ENCODE peak calls at places on chromosome 1, in six cellular contexts. One of them, this sample, is unnamed.

GRCh38 chr1:8330271-8331125 is 12.6 kb downstream of the SLC45A1 start:
- DNase-seq in A549: no peak
- DNase-seq in fibroblast of lung: no peak
- DNase-seq in GM12864: no peak
- DNase-seq in SJSA1: no peak
- DNase-seq in NT2/D1: no peak
- DNase-seq in this sample: no peak

GRCh38 chr1:71828431-71829012 is 453.8 kb downstream of the NEGR1 start:
- DNase-seq in A549: no peak
- DNase-seq in fibroblast of lung: no peak
- DNase-seq in GM12864: no peak
- DNase-seq in SJSA1: no peak
- DNase-seq in NT2/D1: no peak
- DNase-seq in this sample: no peak

GRCh38 chr1:197519741-197520334 is 251.8 kb downstream of the CRB1 start:
- DNase-seq in A549: peak; percentile 4
- DNase-seq in fibroblast of lung: peak; percentile 11
- DNase-seq in GM12864: no peak
- DNase-seq in SJSA1: peak; percentile 12
- DNase-seq in NT2/D1: no peak
- DNase-seq in this sample: no peak

GRCh38 chr1:171715813-171716251 is 26.0 kb downstream of the VAMP4 start:
- DNase-seq in A549: no peak
- DNase-seq in fibroblast of lung: no peak
- DNase-seq in GM12864: no peak
- DNase-seq in SJSA1: peak; percentile 60
- DNase-seq in NT2/D1: no peak
- DNase-seq in this sample: no peak

GRCh38 chr1:101139130-101139529 is 97.7 kb upstream of the S1PR1 start:
- DNase-seq in A549: no peak
- DNase-seq in fibroblast of lung: no peak
- DNase-seq in GM12864: no peak
- DNase-seq in SJSA1: no peak
- DNase-seq in NT2/D1: no peak
- DNase-seq in this sample: no peak

GRCh38 chr1:24345334-24345733 is 26.2 kb downstream of the GRHL3 start:
- DNase-seq in A549: no peak
- DNase-seq in fibroblast of lung: no peak
- DNase-seq in GM12864: no peak
- DNase-seq in SJSA1: no peak
- DNase-seq in NT2/D1: no peak
- DNase-seq in this sample: no peak

GRCh38 chr1:2789164-2789985 is 12.1 kb downstream of the TTC34 start:
- DNase-seq in A549: no peak
- DNase-seq in fibroblast of lung: no peak
- DNase-seq in GM12864: no peak
- DNase-seq in SJSA1: no peak
- DNase-seq in NT2/D1: no peak
- DNase-seq in this sample: no peak

GRCh38 chr1:47697616-47698335 is 259.9 kb downstream of the FOXD2 start:
- DNase-seq in A549: no peak
- DNase-seq in fibroblast of lung: no peak
- DNase-seq in GM12864: no peak
- DNase-seq in SJSA1: no peak
- DNase-seq in NT2/D1: no peak
- DNase-seq in this sample: no peak

GRCh38 chr1:174818951-174819350 is 180.8 kb upstream of the CACYBP start:
- DNase-seq in A549: no peak
- DNase-seq in fibroblast of lung: peak; percentile 36
- DNase-seq in GM12864: no peak
- DNase-seq in SJSA1: no peak
- DNase-seq in NT2/D1: no peak
- DNase-seq in this sample: peak; percentile 43

GRCh38 chr1:201582261-201582951 is 43.5 kb downstream of the NAV1 start:
- DNase-seq in A549: no peak
- DNase-seq in fibroblast of lung: peak; percentile 72
- DNase-seq in GM12864: no peak
- DNase-seq in SJSA1: no peak
- DNase-seq in NT2/D1: no peak
- DNase-seq in this sample: no peak

DNA sequence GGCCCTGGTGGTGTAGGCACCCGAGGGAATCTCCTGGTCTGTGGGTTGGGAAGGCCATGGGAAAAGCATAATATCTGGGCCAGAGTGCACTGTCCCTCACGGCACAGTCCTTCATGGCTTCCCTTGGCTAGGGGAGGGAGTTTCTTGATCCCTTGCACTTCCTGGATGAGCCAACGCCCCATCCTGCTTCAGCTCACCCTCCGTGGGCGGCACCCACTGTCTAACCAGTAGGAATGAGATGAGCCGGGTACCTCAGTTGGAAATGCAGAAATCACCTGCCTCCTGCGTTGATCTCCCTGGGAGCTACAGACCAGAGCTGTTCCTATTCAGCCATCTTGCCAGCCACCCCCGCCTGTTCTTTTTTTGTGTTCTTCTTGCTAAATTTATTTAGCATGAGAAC is 134.4 kb downstream of the LEPR start:
- DNase-seq in A549: no peak
- DNase-seq in fibroblast of lung: no peak
- DNase-seq in GM12864: no peak
- DNase-seq in SJSA1: no peak
- DNase-seq in NT2/D1: no peak
- DNase-seq in this sample: no peak
- H3K4me3 ChIP-seq in A549: no peak overlapping the region
- H3K4me3 ChIP-seq in fibroblast of lung: no peak overlapping the region
- H3K4me3 ChIP-seq in GM12864: no peak overlapping the region
- H3K4me3 ChIP-seq in SJSA1: no peak overlapping the region
- H3K4me3 ChIP-seq in NT2/D1: no peak overlapping the region
- H3K4me3 ChIP-seq in this sample: no peak overlapping the region

GRCh38 chr1:222240536-222241181 is 307.2 kb downstream of the HHIPL2 start:
- DNase-seq in A549: no peak
- DNase-seq in fibroblast of lung: peak; percentile 72
- DNase-seq in GM12864: no peak
- DNase-seq in SJSA1: no peak
- DNase-seq in NT2/D1: no peak
- DNase-seq in this sample: no peak

GRCh38 chr1:222247081-222247480 is 300.8 kb downstream of the HHIPL2 start:
- DNase-seq in A549: no peak
- DNase-seq in fibroblast of lung: no peak
- DNase-seq in GM12864: no peak
- DNase-seq in SJSA1: no peak
- DNase-seq in NT2/D1: peak; percentile 25
- DNase-seq in this sample: no peak

GRCh38 chr1:222242492-222242891 is 305.4 kb downstream of the HHIPL2 start:
- DNase-seq in A549: no peak
- DNase-seq in fibroblast of lung: no peak
- DNase-seq in GM12864: no peak
- DNase-seq in SJSA1: no peak
- DNase-seq in NT2/D1: no peak
- DNase-seq in this sample: no peak

GRCh38 chr1:222241410-222241809 is 306.5 kb downstream of the HHIPL2 start:
- DNase-seq in A549: no peak
- DNase-seq in fibroblast of lung: no peak
- DNase-seq in GM12864: no peak
- DNase-seq in SJSA1: no peak
- DNase-seq in NT2/D1: no peak
- DNase-seq in this sample: no peak

DNA sequence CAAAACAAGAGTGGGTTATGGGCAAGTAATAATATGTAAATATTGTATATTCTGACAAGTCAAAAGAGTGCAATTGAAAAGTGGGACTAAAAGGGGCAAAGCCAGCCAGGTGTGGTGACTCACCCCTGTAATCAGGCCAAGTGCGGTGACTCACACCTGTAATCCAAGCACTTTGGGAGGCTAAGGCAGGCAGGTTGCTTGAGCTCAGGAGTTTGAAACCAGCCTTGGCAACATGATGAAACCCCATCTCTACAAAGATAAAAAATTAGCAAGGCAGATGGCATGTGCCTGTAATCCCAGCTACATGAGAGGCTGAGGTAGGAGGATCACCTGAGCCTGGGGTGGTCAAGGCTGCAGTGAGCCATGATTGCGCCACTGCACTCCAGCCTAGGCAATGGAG is 304.0 kb downstream of the HHIPL2 start:
- DNase-seq in A549: no peak
- DNase-seq in fibroblast of lung: peak; percentile 28
- DNase-seq in GM12864: no peak
- DNase-seq in SJSA1: no peak
- DNase-seq in NT2/D1: no peak
- DNase-seq in this sample: peak; percentile 74
- H3K4me3 ChIP-seq in A549: no peak overlapping the region
- H3K4me3 ChIP-seq in fibroblast of lung: no peak overlapping the region
- H3K4me3 ChIP-seq in GM12864: no peak overlapping the region
- H3K4me3 ChIP-seq in SJSA1: no peak overlapping the region
- H3K4me3 ChIP-seq in NT2/D1: no peak overlapping the region
- H3K4me3 ChIP-seq in this sample: no peak overlapping the region

GRCh38 chr1:198959676-198960075 is 320.8 kb downstream of the PTPRC start:
- DNase-seq in A549: no peak
- DNase-seq in fibroblast of lung: no peak
- DNase-seq in GM12864: no peak
- DNase-seq in SJSA1: no peak
- DNase-seq in NT2/D1: no peak
- DNase-seq in this sample: no peak
- H3K4me3 ChIP-seq in A549: no peak overlapping the region
- H3K4me3 ChIP-seq in fibroblast of lung: no peak overlapping the region
- H3K4me3 ChIP-seq in GM12864: no peak overlapping the region
- H3K4me3 ChIP-seq in SJSA1: no peak overlapping the region
- H3K4me3 ChIP-seq in NT2/D1: no peak overlapping the region
- H3K4me3 ChIP-seq in this sample: no peak overlapping the region

DNA sequence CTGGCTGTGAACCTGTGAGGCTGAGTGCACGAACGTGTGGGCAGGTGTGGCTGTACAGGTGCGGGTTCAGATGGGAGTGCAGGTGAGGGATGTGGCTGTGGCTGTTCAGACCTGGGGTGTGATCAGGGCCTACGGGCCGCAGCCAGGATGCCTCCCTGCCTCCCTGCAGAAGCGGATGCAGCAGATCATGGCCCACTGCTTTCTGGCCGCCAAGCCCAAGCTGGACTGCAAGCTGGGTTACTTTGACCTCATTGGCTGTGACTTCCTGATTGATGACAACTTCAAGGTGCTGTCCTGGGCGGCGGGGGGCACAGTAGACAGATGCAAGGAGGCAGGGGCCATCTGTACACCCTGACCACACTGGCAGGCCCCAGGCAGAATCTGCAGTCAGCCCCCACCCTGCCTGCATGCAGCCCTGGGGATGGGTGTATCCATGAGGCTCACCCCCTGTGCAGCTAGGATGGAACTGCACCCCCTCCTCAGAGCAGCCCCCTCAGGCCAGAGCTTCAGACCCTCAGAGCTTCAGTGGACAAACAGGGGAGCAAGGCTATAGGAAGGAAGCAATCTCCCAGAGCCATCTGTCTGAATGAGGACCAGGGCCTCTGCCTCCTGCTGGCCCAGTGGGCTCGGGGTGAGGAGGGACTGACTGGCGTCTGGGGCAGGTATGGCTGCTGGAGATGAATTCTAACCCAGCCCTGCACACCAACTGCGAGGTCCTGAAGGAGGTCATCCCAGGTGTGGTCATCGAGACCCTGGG is 9.8 kb downstream of the TNFRSF18 start:
- DNase-seq in A549: no peak
- DNase-seq in fibroblast of lung: no peak
- DNase-seq in GM12864: no peak
- DNase-seq in SJSA1: no peak
- DNase-seq in NT2/D1: no peak
- DNase-seq in this sample: no peak
- H3K4me3 ChIP-seq in A549: no peak overlapping the region
- H3K4me3 ChIP-seq in fibroblast of lung: no peak overlapping the region
- H3K4me3 ChIP-seq in GM12864: no peak overlapping the region
- H3K4me3 ChIP-seq in SJSA1: no peak overlapping the region
- H3K4me3 ChIP-seq in NT2/D1: no peak overlapping the region
- H3K4me3 ChIP-seq in this sample: no peak overlapping the region

GRCh38 chr1:198904356-198904755 is 265.5 kb downstream of the PTPRC start:
- DNase-seq in A549: no peak
- DNase-seq in fibroblast of lung: peak; percentile 59
- DNase-seq in GM12864: no peak
- DNase-seq in SJSA1: no peak
- DNase-seq in NT2/D1: no peak
- DNase-seq in this sample: no peak
- H3K4me3 ChIP-seq in A549: no peak overlapping the region
- H3K4me3 ChIP-seq in fibroblast of lung: peak overlapping the region; percentile 14
- H3K4me3 ChIP-seq in GM12864: no peak overlapping the region
- H3K4me3 ChIP-seq in SJSA1: no peak overlapping the region
- H3K4me3 ChIP-seq in NT2/D1: no peak overlapping the region
- H3K4me3 ChIP-seq in this sample: no peak overlapping the region

GRCh38 chr1:16117369-16117768 is 38.5 kb downstream of the EPHA2 start:
- DNase-seq in A549: no peak
- DNase-seq in fibroblast of lung: peak; percentile 78
- DNase-seq in GM12864: no peak
- DNase-seq in SJSA1: peak; percentile 64
- DNase-seq in NT2/D1: no peak
- DNase-seq in this sample: no peak

GRCh38 chr1:16119504-16119903 is 36.4 kb downstream of the EPHA2 start:
- DNase-seq in A549: no peak
- DNase-seq in fibroblast of lung: no peak
- DNase-seq in GM12864: no peak
- DNase-seq in SJSA1: no peak
- DNase-seq in NT2/D1: no peak
- DNase-seq in this sample: no peak

GRCh38 chr1:16117936-16118335 is 37.9 kb downstream of the EPHA2 start:
- DNase-seq in A549: no peak
- DNase-seq in fibroblast of lung: no peak
- DNase-seq in GM12864: no peak
- DNase-seq in SJSA1: no peak
- DNase-seq in NT2/D1: no peak
- DNase-seq in this sample: no peak

GRCh38 chr1:16119926-16120325 is 35.9 kb downstream of the EPHA2 start:
- DNase-seq in A549: no peak
- DNase-seq in fibroblast of lung: no peak
- DNase-seq in GM12864: no peak
- DNase-seq in SJSA1: no peak
- DNase-seq in NT2/D1: no peak
- DNase-seq in this sample: no peak

GRCh38 chr1:16118706-16119105 is 37.2 kb downstream of the EPHA2 start:
- DNase-seq in A549: no peak
- DNase-seq in fibroblast of lung: no peak
- DNase-seq in GM12864: no peak
- DNase-seq in SJSA1: no peak
- DNase-seq in NT2/D1: no peak
- DNase-seq in this sample: no peak
- H3K4me3 ChIP-seq in A549: no peak overlapping the region
- H3K4me3 ChIP-seq in fibroblast of lung: no peak overlapping the region
- H3K4me3 ChIP-seq in GM12864: no peak overlapping the region
- H3K4me3 ChIP-seq in SJSA1: no peak overlapping the region
- H3K4me3 ChIP-seq in NT2/D1: no peak overlapping the region
- H3K4me3 ChIP-seq in this sample: no peak overlapping the region

DNA sequence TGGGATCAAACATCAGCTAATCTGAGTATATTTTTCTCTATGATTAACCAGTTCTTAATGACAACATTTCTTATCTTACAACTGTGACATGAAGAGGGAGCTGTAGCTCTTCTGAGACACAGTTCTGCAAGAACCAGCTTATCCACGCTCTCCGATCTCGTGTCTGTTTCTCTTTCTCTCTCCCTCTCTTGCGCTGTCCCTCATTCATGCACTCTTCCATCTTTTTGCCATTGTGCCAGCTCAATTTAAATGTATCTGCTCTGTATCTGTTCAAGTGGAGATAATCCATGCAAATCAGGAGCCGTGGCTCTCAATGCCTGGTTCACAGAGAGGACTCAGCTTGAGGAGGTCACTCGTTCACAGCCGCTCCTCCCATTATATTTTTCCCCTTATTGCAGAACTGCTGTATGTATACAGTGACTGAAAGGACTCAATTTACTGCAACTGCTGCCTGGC is 494.7 kb upstream of the ADGRL2 start:
- DNase-seq in A549: peak; percentile 14
- DNase-seq in fibroblast of lung: peak; percentile 59
- DNase-seq in GM12864: no peak
- DNase-seq in SJSA1: peak; percentile 47
- DNase-seq in NT2/D1: no peak
- DNase-seq in this sample: peak; percentile 6
- H3K4me3 ChIP-seq in A549: peak overlapping the region; percentile 40
- H3K4me3 ChIP-seq in fibroblast of lung: peak overlapping the region; percentile 67
- H3K4me3 ChIP-seq in GM12864: no peak overlapping the region
- H3K4me3 ChIP-seq in SJSA1: peak overlapping the region; percentile 30
- H3K4me3 ChIP-seq in NT2/D1: peak overlapping the region; percentile 22
- H3K4me3 ChIP-seq in this sample: no peak overlapping the region